ENCODE peak calls at places on chromosomes 16 and 17, in four cellular contexts. X is mucosa of gallbladder, I is Daoy, B is GF-D8. P is an unnamed sample.

GRCh38 chr17:37676115-37676925 is 33.1 kb upstream of the DDX52 start:
- DNase-seq in X (no peak), I (peak; percentile 9), B (peak; percentile 95), P (no peak)

GRCh38 chr16:1403733-1404132 is 10.8 kb downstream of the UNKL start:
- DNase-seq in X (no peak), I (no peak), B (no peak), P (no peak)

GRCh38 chr17:77365584-77366186 is 224.9 kb downstream of the SEC14L1 start:
- DNase-seq in X (peak; percentile 67), I (peak; percentile 93), B (no peak), P (peak; percentile 18)

GRCh38 chr16:4649744-4650442 is 25.3 kb downstream of the MGRN1 start:
- DNase-seq in X (no peak), I (no peak), B (no peak), P (no peak)

GRCh38 chr16:27969574-27969973 is 93.9 kb downstream of the GSG1L start:
- DNase-seq in X (no peak), I (no peak), B (no peak), P (no peak)

GRCh38 chr17:41098476-41098875 is 534 bp upstream of the KRTAP4-8 start:
- DNase-seq in X (no peak), I (no peak), B (no peak), P (no peak)

GRCh38 chr16:13316008-13316407 is 414.6 kb downstream of the SHISA9 start:
- DNase-seq in X (no peak), I (peak; percentile 9), B (peak; percentile 16), P (peak; percentile 60)

GRCh38 chr17:65515959-65516948 is 45.2 kb downstream of the AXIN2 start:
- DNase-seq in X (no peak), I (no peak), B (no peak), P (no peak)

GRCh38 chr17:54967621-54968258 is 714 bp downstream of the COX11 start:
- DNase-seq in X (no peak), I (peak; percentile 7), B (no peak), P (no peak)

GRCh38 chr17:51045616-51046526 is 74.8 kb downstream of the SPAG9 start:
- DNase-seq in X (no peak), I (no peak), B (no peak), P (no peak)

GRCh38 chr17:75904749-75905521 is at the start of gene MRPL38:
- DNase-seq in X (peak; percentile 95), I (peak; percentile 98), B (peak; percentile 87), P (peak; percentile 93)

GRCh38 chr17:67585077-67585602 is 132.6 kb upstream of the NOL11 start:
- DNase-seq in X (no peak), I (no peak), B (no peak), P (no peak)

GRCh38 chr16:7503688-7504087 is 171.0 kb downstream of the RBFOX1 start:
- DNase-seq in X (no peak), I (no peak), B (no peak), P (no peak)

GRCh38 chr17:48952904-48953303 is 8.3 kb upstream of the SNF8 start:
- DNase-seq in X (no peak), I (no peak), B (no peak), P (no peak)

GRCh38 chr16:81492965-81493754 is 48.6 kb downstream of the CMIP start:
- DNase-seq in X (no peak), I (no peak), B (no peak), P (no peak)

GRCh38 chr16:49505556-49505955 is 132.0 kb downstream of the C16orf78 start:
- DNase-seq in X (no peak), I (no peak), B (no peak), P (no peak)

GRCh38 chr16:64133396-64133795 is 988.5 kb downstream of the CDH11 start:
- DNase-seq in X (no peak), I (no peak), B (no peak), P (no peak)

GRCh38 chr17:13491916-13492315 is 109.8 kb downstream of the HS3ST3A1 start:
- DNase-seq in X (no peak), I (no peak), B (no peak), P (no peak)

GRCh38 chr17:36485805-36486203 is 677 bp upstream of the ZNHIT3 start:
- DNase-seq in X (no peak), I (no peak), B (no peak), P (no peak)

GRCh38 chr17:38815576-38816193 is 9.4 kb downstream of the CWC25 start:
- DNase-seq in X (no peak), I (no peak), B (no peak), P (no peak)

GRCh38 chr17:77437747-77438146 is 297.0 kb downstream of the SEC14L1 start:
- DNase-seq in X (no peak), I (no peak), B (no peak), P (no peak)